ENCODE peak calls at places on chromosomes 5 and 9, in six cellular contexts. D is posterior cingulate gyrus, J is uterus, F is SHP77, X is cardiac muscle cell, Q is dorsolateral prefrontal cortex. Z is an unnamed sample.

GRCh38 chr5:1881731-1882336 is 891 bp downstream of the IRX4 start:
- DNase-seq in D (no peak), J (no peak), F (no peak), X (peak), Q (no peak), Z (no peak)

GRCh38 chr9:14466429-14466818 is 152.5 kb upstream of the NFIB start:
- DNase-seq in D (no peak), J (no peak), F (no peak), X (no peak), Q (no peak), Z (no peak)

GRCh38 chr9:96858018-96858573 is 3.8 kb upstream of the ZNF782 start:
- DNase-seq in D (no peak), J (no peak), F (no peak), X (peak), Q (no peak), Z (no peak)

GRCh38 chr5:42242210-42242609 is 181.0 kb upstream of the GHR start:
- DNase-seq in D (no peak), J (no peak), F (no peak), X (no peak), Q (no peak), Z (no peak)

GRCh38 chr5:38783011-38783551 is 62.7 kb upstream of the OSMR start:
- DNase-seq in D (no peak), J (no peak), F (peak), X (no peak), Q (no peak), Z (no peak)

GRCh38 chr9:124444166-124444565 is 6.1 kb upstream of the ADGRD2 start:
- DNase-seq in D (no peak), J (no peak), F (no peak), X (no peak), Q (no peak), Z (no peak)

GRCh38 chr5:11815916-11816315 is 88.3 kb downstream of the CTNND2 start:
- DNase-seq in D (no peak), J (no peak), F (no peak), X (no peak), Q (no peak), Z (no peak)

GRCh38 chr5:43400082-43400481 is 12.1 kb downstream of the CCL28 start:
- DNase-seq in D (no peak), J (no peak), F (no peak), X (no peak), Q (no peak), Z (no peak)

GRCh38 chr9:135924628-135925338 is 17.4 kb upstream of the CAMSAP1 start:
- DNase-seq in D (no peak), J (no peak), F (no peak), X (no peak), Q (no peak), Z (no peak)

Z was measured in LoVo.